ENCODE peak calls at places on chromosomes 2 and 18, in five cellular contexts. S is tibial nerve, O is IMR-90, K is AG04450, H is left ventricle myocardium inferior. J is an unnamed sample.
A peak's percentile ranks its signal among the peaks of the same experiment; 100 is the strongest.

GRCh38 chr18:58045265-58046086 is 1.4 kb downstream of the NEDD4L start:
- DNase-seq in H (no peak), S (no peak), K (no peak), O (peak; percentile 31), J (no peak)

GRCh38 chr2:33275689-33276444 is 200.6 kb upstream of the RASGRP3 start:
- DNase-seq in S (no peak), H (peak; percentile 28), K (peak; percentile 34), O (peak; percentile 96), J (peak; percentile 99)

GRCh38 chr2:142907653-142908052 is 30.2 kb downstream of the KYNU start:
- DNase-seq in H (no peak), S (no peak), K (no peak), O (no peak), J (no peak)

GRCh38 chr2:16641509-16641908 is 24.1 kb downstream of the CYRIA start:
- DNase-seq in O (no peak), H (no peak), S (no peak), K (no peak), J (no peak)

GRCh38 chr18:58847383-58848071 is 17.1 kb upstream of the ZNF532 start:
- DNase-seq in S (no peak), K (no peak), H (peak; percentile 36), O (no peak), J (no peak)

GRCh38 chr2:185145316-185146121 is 547.2 kb downstream of the ZNF804A start:
- DNase-seq in K (no peak), O (no peak), S (no peak), H (no peak), J (no peak)

GRCh38 chr2:72713857-72714256 is 112.0 kb downstream of the EXOC6B start:
- DNase-seq in O (no peak), H (no peak), S (no peak), K (no peak), J (no peak)

GRCh38 chr2:24768601-24769000 is 24.6 kb downstream of the PTRHD1 start:
- DNase-seq in K (no peak), O (no peak), S (no peak), H (peak; percentile 61), J (no peak)

GRCh38 chr2:229154381-229154780 is 116.7 kb downstream of the PID1 start:
- DNase-seq in O (peak; percentile 14), S (no peak), K (no peak), H (no peak), J (peak; percentile 59)

GRCh38 chr2:190859347-190860297 is 21.0 kb upstream of the GLS start:
- DNase-seq in H (no peak), S (no peak), K (no peak), O (peak; percentile 62), J (no peak)

GRCh38 chr2:171707752-171708151 is 20.5 kb downstream of the DYNC1I2 start:
- DNase-seq in O (no peak), H (no peak), K (no peak), S (no peak), J (no peak)

GRCh38 chr2:171706152-171706803 is 19.0 kb downstream of the DYNC1I2 start:
- DNase-seq in K (no peak), O (peak; percentile 46), H (no peak), S (no peak), J (no peak)

GRCh38 chr2:171709011-171709685 is 21.9 kb downstream of the DYNC1I2 start:
- DNase-seq in S (no peak), K (no peak), O (no peak), H (no peak), J (no peak)

GRCh38 chr2:171702781-171703556 is 15.7 kb downstream of the DYNC1I2 start:
- DNase-seq in K (no peak), O (peak; percentile 49), H (no peak), S (no peak), J (peak; percentile 11)

GRCh38 chr2:171703574-171704347 is 16.5 kb downstream of the DYNC1I2 start:
- DNase-seq in S (no peak), H (no peak), K (no peak), O (peak; percentile 56), J (peak; percentile 29)
- TF ChIP-seq CTCF in S (no peak), H (peak; percentile 55), K (peak; percentile 65), O (peak; percentile 66), J (peak; percentile 57)

GRCh38 chr2:130352229-130352628 is 3.6 kb upstream of the PTPN18 start:
- DNase-seq in O (no peak), K (no peak), H (no peak), S (no peak), J (no peak)

GRCh38 chr2:130353291-130354134 is 2.3 kb upstream of the PTPN18 start:
- DNase-seq in O (no peak), S (no peak), K (no peak), H (no peak), J (no peak)

GRCh38 chr2:130354135-130354420 is 1.8 kb upstream of the PTPN18 start:
- DNase-seq in K (no peak), S (no peak), H (no peak), O (no peak), J (no peak)

GRCh38 chr2:130349174-130349573 is 6.5 kb downstream of the IMP4 start:
- DNase-seq in S (no peak), H (no peak), K (no peak), O (no peak), J (no peak)

GRCh38 chr2:130351495-130352125 is 4.2 kb upstream of the PTPN18 start:
- DNase-seq in K (no peak), S (no peak), H (no peak), O (no peak), J (no peak)
- H3K4me3 ChIP-seq in K (no peak overlapping the region), S (no peak overlapping the region), H (peak overlapping the region; percentile 23), O (no peak overlapping the region), J (no peak overlapping the region)

DNA sequence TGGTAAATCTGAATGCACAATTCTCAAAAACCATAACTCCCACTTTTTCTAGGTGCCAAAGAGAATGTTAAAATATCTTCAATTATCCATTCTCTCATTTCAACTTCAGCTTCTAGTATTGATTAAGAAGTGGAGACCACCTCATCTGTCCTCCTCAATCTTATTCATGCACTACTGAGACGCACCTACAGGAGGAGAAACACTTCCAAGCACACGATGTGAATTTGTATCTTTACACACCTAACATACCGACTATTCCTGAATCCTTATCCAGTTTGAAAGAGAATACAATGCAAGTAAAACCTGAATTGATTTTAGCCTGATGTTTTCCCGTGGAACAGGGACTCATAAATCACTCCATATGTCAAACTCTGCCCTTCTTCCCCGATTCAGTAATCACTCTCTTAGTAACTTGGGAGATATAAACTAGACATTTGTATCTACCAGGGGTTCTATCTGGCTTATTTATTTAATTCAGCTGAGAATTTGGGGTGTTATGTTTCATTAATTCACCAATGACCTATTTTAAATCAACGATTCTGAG is 101.0 kb downstream of the MREG start:
- DNase-seq in K (no peak), S (no peak), H (no peak), O (no peak), J (no peak)
- TF ChIP-seq CTCF in K (peak; percentile 16), S (no peak), H (no peak), O (no peak), J (peak; percentile 26)

GRCh38 chr2:171431677-171432167 is 2.1 kb downstream of the METTL8 start:
- DNase-seq in K (no peak), O (no peak), S (no peak), H (no peak), J (no peak)
- H3K4me3 ChIP-seq in K (no peak overlapping the region), O (no peak overlapping the region), S (no peak overlapping the region), H (no peak overlapping the region), J (no peak overlapping the region)

GRCh38 chr2:201665420-201666158 is 22.3 kb upstream of the TMEM237 start:
- DNase-seq in S (no peak), O (peak; percentile 16), H (no peak), K (no peak), J (no peak)
- TF ChIP-seq CTCF in S (no peak), O (peak; percentile 0), H (peak; percentile 43), K (no peak), J (no peak)

GRCh38 chr18:9184998-9185613 is 48.5 kb downstream of the ANKRD12 start:
- DNase-seq in H (no peak), S (no peak), O (no peak), K (no peak), J (no peak)
- H3K4me3 ChIP-seq in H (peak overlapping the region; percentile 16), S (no peak overlapping the region), O (no peak overlapping the region), K (no peak overlapping the region), J (no peak overlapping the region)

DNA sequence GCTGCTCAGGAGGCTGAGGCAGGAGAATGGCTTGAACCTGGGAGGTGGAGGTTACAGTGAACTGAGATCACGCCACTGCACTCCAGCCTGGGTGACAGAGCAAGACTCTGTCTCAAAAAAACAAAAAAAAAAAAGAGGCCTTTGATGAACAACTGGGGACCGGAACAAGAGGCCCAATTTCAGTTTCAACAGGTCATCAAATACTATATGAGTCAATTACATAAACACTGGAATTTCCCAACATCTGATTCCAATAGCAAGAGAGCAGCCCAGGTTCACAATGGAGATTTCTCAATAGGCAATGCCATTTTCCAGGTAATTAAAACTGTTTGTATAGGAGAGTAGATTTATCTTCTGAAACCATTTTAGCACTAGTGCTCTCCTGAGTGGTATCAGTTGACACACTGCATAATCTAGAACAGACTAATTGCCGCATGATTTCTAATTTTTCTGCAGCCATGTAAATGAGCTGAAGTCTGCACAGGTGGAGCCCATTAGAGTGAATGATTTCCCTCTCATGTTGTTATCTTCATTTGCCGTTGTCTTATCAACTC is 264.2 kb upstream of the MEIS1 start:
- DNase-seq in K (no peak), O (peak; percentile 1), H (no peak), S (no peak), J (no peak)
- TF ChIP-seq CTCF in K (no peak), O (no peak), H (no peak), S (no peak), J (no peak)

J was measured in brain microvascular endothelial cell.